ENCODE peak calls at places on chromosomes 3 and 15, in seven cellular contexts. B is sigmoid colon, O is HL-60, Y is tibial artery, S is AG04450, I is neural progenitor cell, W is A549. J is an unnamed sample.

GRCh38 chr3:140472621-140473020 is 205.2 kb upstream of the TRIM42 start:
- DNase-seq in B (no peak), O (no peak), Y (no peak), S (no peak), I (no peak), W (peak), J (no peak)

GRCh38 chr3:13023251-13024055 is 49.8 kb downstream of the IQSEC1 start:
- DNase-seq in B (no peak), O (no peak), Y (no peak), S (no peak), I (no peak), W (peak), J (no peak)

GRCh38 chr3:17088602-17089313 is 204.0 kb downstream of the PLCL2 start:
- DNase-seq in B (no peak), O (no peak), Y (no peak), S (no peak), I (no peak), W (no peak), J (no peak)

GRCh38 chr15:75153084-75153483 is 48.6 kb upstream of the C15orf39 start:
- DNase-seq in B (no peak), O (peak), Y (no peak), S (no peak), I (no peak), W (peak), J (no peak)

GRCh38 chr3:151037746-151038145 is 47.7 kb upstream of the MED12L start:
- DNase-seq in B (peak), O (no peak), Y (no peak), S (peak), I (no peak), W (peak), J (peak)

GRCh38 chr3:175337631-175338030 is 478.5 kb downstream of the NAALADL2 start:
- DNase-seq in B (no peak), O (no peak), Y (no peak), S (no peak), I (no peak), W (no peak), J (no peak)

GRCh38 chr3:161347726-161348125 is 23.6 kb downstream of the SPTSSB start:
- DNase-seq in B (no peak), O (no peak), Y (no peak), S (no peak), I (no peak), W (no peak), J (no peak)

GRCh38 chr3:77319711-77320110 is 279.8 kb downstream of the ROBO2 start:
- DNase-seq in B (no peak), O (no peak), Y (no peak), S (no peak), I (peak), W (peak), J (no peak)

GRCh38 chr3:52532517-52532837 is 1.2 kb downstream of the NT5DC2 start:
- DNase-seq in B (peak), O (peak), Y (no peak), S (no peak), I (peak), W (no peak), J (peak)

GRCh38 chr3:190205739-190206138 is 85.0 kb upstream of the P3H2 start:
- DNase-seq in B (no peak), O (no peak), Y (no peak), S (peak), I (no peak), W (peak), J (no peak)

GRCh38 chr3:170740726-170741591 is 129.0 kb downstream of the RPL22L1 start:
- DNase-seq in B (peak), O (no peak), Y (peak), S (no peak), I (no peak), W (peak), J (no peak)

GRCh38 chr3:123148772-123149171 is 53.0 kb upstream of the SEC22A start:
- DNase-seq in B (no peak), O (no peak), Y (no peak), S (no peak), I (no peak), W (no peak), J (peak)

GRCh38 chr3:197472151-197472550 is 83.6 kb downstream of the BDH1 start:
- DNase-seq in B (no peak), O (no peak), Y (no peak), S (no peak), I (no peak), W (no peak), J (no peak)

GRCh38 chr15:45703670-45704328 is 69.0 kb downstream of the SQOR start:
- DNase-seq in B (no peak), O (no peak), Y (no peak), S (no peak), I (peak), W (no peak), J (no peak)

GRCh38 chr3:25820372-25820771 is 30.5 kb downstream of the OXSM start:
- DNase-seq in B (no peak), O (no peak), Y (no peak), S (peak), I (no peak), W (no peak), J (peak)

GRCh38 chr3:32138545-32139104 is 32.2 kb downstream of the GPD1L start:
- DNase-seq in B (no peak), O (no peak), Y (no peak), S (no peak), I (no peak), W (no peak), J (no peak)

GRCh38 chr3:151770941-151771340 is 37.2 kb downstream of the AADACL2 start:
- DNase-seq in B (no peak), O (no peak), Y (peak), S (no peak), I (no peak), W (peak), J (peak)

GRCh38 chr3:100399341-100400071 is 1.4 kb downstream of the TOMM70 start:
- DNase-seq in B (no peak), O (no peak), Y (no peak), S (no peak), I (no peak), W (no peak), J (peak)

GRCh38 chr15:77012117-77012712 is 17.3 kb downstream of the PSTPIP1 start:
- DNase-seq in B (no peak), O (no peak), Y (no peak), S (no peak), I (no peak), W (no peak), J (no peak)

GRCh38 chr15:52790166-52790708 is at the start of gene ONECUT1:
- DNase-seq in B (no peak), O (peak), Y (no peak), S (no peak), I (peak), W (peak), J (no peak)

GRCh38 chr3:136250862-136251460 is 821 bp downstream of the PCCB start:
- DNase-seq in B (peak), O (peak), Y (peak), S (no peak), I (peak), W (peak), J (peak)

GRCh38 chr15:40266828-40267304 is 16.0 kb downstream of the ANKRD63 start:
- DNase-seq in B (peak), O (no peak), Y (peak), S (peak), I (no peak), W (peak), J (no peak)

GRCh38 chr3:161409858-161410257 is 38.5 kb upstream of the SPTSSB start:
- DNase-seq in B (no peak), O (no peak), Y (no peak), S (no peak), I (no peak), W (no peak), J (no peak)

GRCh38 chr3:184284696-184285095 is 8.9 kb downstream of the ECE2 start:
- DNase-seq in B (no peak), O (peak), Y (no peak), S (no peak), I (peak), W (peak), J (peak)

GRCh38 chr3:184167786-184168185 is 6.9 kb upstream of the AP2M1 start:
- DNase-seq in B (no peak), O (no peak), Y (no peak), S (no peak), I (no peak), W (no peak), J (no peak)

GRCh38 chr3:16410659-16411058 is 102.8 kb downstream of the RFTN1 start:
- DNase-seq in B (no peak), O (no peak), Y (no peak), S (no peak), I (no peak), W (no peak), J (peak)

GRCh38 chr3:161420746-161421145 is 49.4 kb upstream of the SPTSSB start:
- DNase-seq in B (no peak), O (no peak), Y (no peak), S (no peak), I (peak), W (peak), J (no peak)

GRCh38 chr15:65901336-65901735 is 32.0 kb downstream of the RAB11A start:
- DNase-seq in B (no peak), O (no peak), Y (no peak), S (no peak), I (no peak), W (no peak), J (no peak)

GRCh38 chr3:57079221-57079831 is 18.9 kb downstream of the SPATA12 start:
- DNase-seq in B (peak), O (no peak), Y (peak), S (no peak), I (peak), W (peak), J (peak)

GRCh38 chr3:37140899-37141541 is 33.4 kb downstream of the LRRFIP2 start:
- DNase-seq in B (no peak), O (no peak), Y (no peak), S (no peak), I (no peak), W (no peak), J (no peak)

GRCh38 chr3:153073636-153074035 is 88.4 kb upstream of the RAP2B start:
- DNase-seq in B (no peak), O (no peak), Y (no peak), S (no peak), I (no peak), W (no peak), J (no peak)

GRCh38 chr3:135629696-135630408 is 335.7 kb upstream of the PPP2R3A start:
- DNase-seq in B (no peak), O (no peak), Y (no peak), S (no peak), I (peak), W (no peak), J (no peak)

GRCh38 chr3:43019168-43019765 is 40.2 kb downstream of the GASK1A start:
- DNase-seq in B (no peak), O (no peak), Y (no peak), S (no peak), I (no peak), W (no peak), J (no peak)

GRCh38 chr3:32136703-32137102 is 30.3 kb downstream of the GPD1L start:
- DNase-seq in B (no peak), O (no peak), Y (no peak), S (no peak), I (no peak), W (no peak), J (no peak)

GRCh38 chr15:48363474-48363873 is 32.2 kb downstream of the DUT start:
- DNase-seq in B (no peak), O (no peak), Y (no peak), S (no peak), I (no peak), W (no peak), J (no peak)

GRCh38 chr3:185631508-185632206 is 45.6 kb downstream of the SENP2 start:
- DNase-seq in B (no peak), O (no peak), Y (no peak), S (no peak), I (no peak), W (no peak), J (no peak)

GRCh38 chr15:29268706-29269484 is 727 bp downstream of the NSMCE3 start:
- DNase-seq in B (peak), O (peak), Y (peak), S (no peak), I (peak), W (peak), J (no peak)

GRCh38 chr3:111252795-111253194 is 181.2 kb downstream of the NECTIN3 start:
- DNase-seq in B (no peak), O (no peak), Y (no peak), S (no peak), I (no peak), W (peak), J (no peak)

GRCh38 chr15:63476229-63476632 is 28.2 kb upstream of the USP3 start:
- DNase-seq in B (no peak), O (no peak), Y (no peak), S (peak), I (no peak), W (peak), J (no peak)

GRCh38 chr15:89089316-89090230 is 1.3 kb downstream of the ABHD2 start:
- DNase-seq in B (peak), O (no peak), Y (no peak), S (no peak), I (no peak), W (no peak), J (no peak)

GRCh38 chr15:89087830-89088604 is at the start of gene ABHD2:
- DNase-seq in B (peak), O (peak), Y (peak), S (peak), I (peak), W (peak), J (peak)

GRCh38 chr15:89090791-89091666 is 2.8 kb downstream of the ABHD2 start:
- DNase-seq in B (peak), O (peak), Y (peak), S (no peak), I (no peak), W (peak), J (peak)

GRCh38 chr15:89087066-89087829 is 1.0 kb upstream of the ABHD2 start:
- DNase-seq in B (peak), O (no peak), Y (no peak), S (no peak), I (no peak), W (no peak), J (no peak)

DNA sequence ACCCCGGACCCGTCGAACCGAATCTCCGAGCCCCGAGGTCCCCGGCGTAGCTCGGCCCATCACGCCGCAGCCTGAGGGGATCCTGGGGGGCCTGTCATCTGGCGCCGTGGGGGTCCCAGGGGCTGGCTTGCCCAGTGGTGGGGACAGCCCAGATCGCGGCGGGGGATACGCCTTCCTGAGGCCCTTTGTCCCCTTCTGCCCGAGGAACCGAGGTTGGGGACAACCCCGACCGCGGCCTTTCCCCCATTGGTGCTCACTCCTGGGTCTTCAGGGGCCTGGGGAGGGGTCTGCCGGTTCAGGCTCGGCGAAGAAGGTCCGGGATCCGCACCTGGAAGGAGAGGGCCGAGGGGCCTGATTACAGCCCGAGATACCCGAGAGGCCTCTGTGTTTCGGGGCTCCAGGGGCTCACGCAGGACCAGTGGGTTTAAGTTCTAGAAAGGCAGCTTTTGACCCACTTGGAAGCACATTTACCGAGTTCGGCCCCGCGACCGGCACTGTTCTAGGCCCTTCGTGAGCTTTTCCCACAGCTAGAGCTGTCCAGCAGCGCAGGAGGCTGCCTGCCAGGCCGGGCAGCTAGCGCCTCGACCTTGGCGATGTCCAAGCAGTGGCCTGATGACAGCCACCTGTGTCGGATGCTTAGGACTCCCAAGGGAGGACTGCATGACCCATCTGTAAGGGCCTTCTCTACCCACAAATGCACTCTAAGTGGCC is 504 bp downstream of the ABHD2 start:
- DNase-seq in B (peak), O (no peak), Y (peak), S (no peak), I (peak), W (no peak), J (peak)
- H3K27ac ChIP-seq in B (peak), O (peak), Y (peak), S (peak), I (no peak), W (peak), J (peak)

DNA sequence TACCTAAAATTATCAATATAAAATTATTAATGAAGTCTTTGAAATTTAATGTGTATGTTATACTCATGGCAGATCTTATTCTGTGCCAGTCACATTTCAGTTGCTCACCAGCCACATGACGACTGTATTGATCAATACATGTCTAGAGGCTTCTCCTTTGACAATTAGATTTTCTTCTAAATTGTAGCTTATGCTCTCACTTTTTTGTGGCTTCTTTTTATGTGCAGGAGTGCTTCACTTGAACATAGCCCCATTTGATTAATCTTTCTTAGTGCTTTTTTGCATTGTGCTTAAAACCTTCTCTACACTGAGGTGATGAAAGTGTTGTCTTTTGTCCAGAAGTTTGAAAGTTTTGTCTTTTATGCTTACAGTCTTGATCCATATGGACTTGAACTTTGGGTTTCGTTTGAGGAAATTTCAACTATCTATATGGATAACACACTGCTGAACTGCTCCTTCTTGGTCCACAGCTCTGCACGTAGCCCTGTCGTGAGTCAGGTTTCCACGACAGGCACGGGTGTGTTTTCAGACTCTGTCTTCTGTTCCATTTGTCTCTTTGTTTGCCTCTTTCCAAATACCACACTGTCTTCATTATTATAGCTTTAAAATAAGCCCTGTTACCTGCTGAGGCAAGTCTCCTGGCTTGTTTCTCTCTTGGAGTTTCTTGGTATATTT is 393.9 kb upstream of the CFAP20DC start:
- DNase-seq in B (no peak), O (no peak), Y (no peak), S (no peak), I (no peak), W (no peak), J (no peak)
- H3K27ac ChIP-seq in B (no peak), O (no peak), Y (no peak), S (no peak), I (no peak), W (no peak), J (no peak)

GRCh38 chr3:49343163-49343562 is 3.3 kb upstream of the USP4 start:
- DNase-seq in B (no peak), O (no peak), Y (no peak), S (no peak), I (no peak), W (no peak), J (no peak)
- H3K27ac ChIP-seq in B (peak), O (peak), Y (no peak), S (no peak), I (no peak), W (no peak), J (no peak)

DNA sequence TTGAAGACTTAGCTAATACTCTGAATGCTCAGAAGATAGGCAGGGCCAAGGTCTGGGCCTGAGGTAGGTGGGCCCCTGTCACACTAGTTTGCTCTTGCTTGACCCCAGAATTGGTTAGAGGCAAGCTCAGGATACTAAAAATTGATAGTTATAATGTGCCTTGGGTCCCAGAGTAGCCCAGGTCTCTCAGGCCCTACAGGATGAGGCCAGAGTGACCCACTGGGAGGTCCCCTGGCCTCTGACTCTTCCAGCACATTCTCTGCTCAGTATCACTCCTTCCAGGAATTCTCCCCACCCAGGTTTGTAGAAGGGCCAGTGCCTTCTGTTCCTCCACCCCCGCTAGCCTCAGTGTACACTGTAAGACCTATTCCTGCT is 667 bp upstream of the KLHDC8B start:
- DNase-seq in B (no peak), O (no peak), Y (no peak), S (no peak), I (no peak), W (no peak), J (no peak)
- H3K27ac ChIP-seq in B (peak), O (no peak), Y (peak), S (peak), I (no peak), W (peak), J (peak)

GRCh38 chr15:41935566-41936020 is 36.8 kb downstream of the EHD4 start:
- DNase-seq in B (peak), O (no peak), Y (no peak), S (no peak), I (no peak), W (no peak), J (no peak)
- H3K27ac ChIP-seq in B (no peak), O (no peak), Y (no peak), S (no peak), I (no peak), W (no peak), J (peak)